ENCODE peak calls at places on chromosomes 11 and 22, in eight cellular contexts. B is substantia nigra; G is mesendoderm; Y is stimulated activated CD4-positive, alpha-beta T cell treated with anti-CD3 and anti-CD28 coated beads, Interleukin-1b, Interleukin-23, amount 100 ng/mL, for 48 hours; R is EH; F is naive B cell; J is HT-29; K is colonic mucosa. P is an unnamed sample.

GRCh38 chr11:128407962-128408361 is 179.4 kb downstream of the ETS1 start:
- DNase-seq in B (no peak), J (no peak), F (no peak), R (peak; percentile 98), K (no peak), G (peak; percentile 41), Y (no peak), P (no peak)

GRCh38 chr22:49761836-49762235 is 65.8 kb downstream of the BRD1 start:
- DNase-seq in G (no peak), R (no peak), B (no peak), J (no peak), K (no peak), F (no peak), Y (no peak), P (no peak)

GRCh38 chr11:63491614-63492372 is 826 bp upstream of the PLAAT5 start:
- DNase-seq in F (no peak), G (peak; percentile 68), Y (no peak), K (no peak), J (peak; percentile 33), R (no peak), B (no peak), P (no peak)

GRCh38 chr11:121293276-121293569 is 652 bp downstream of the SC5D start:
- DNase-seq in G (no peak), F (no peak), J (no peak), B (no peak), Y (no peak), R (peak; percentile 50), K (no peak), P (no peak)

GRCh38 chr11:117414724-117415123 is 87.1 kb downstream of the CEP164 start:
- DNase-seq in Y (no peak), F (no peak), J (no peak), G (no peak), R (no peak), K (no peak), B (no peak), P (no peak)

GRCh38 chr11:113181094-113181493 is 133.3 kb upstream of the TTC12 start:
- DNase-seq in R (no peak), Y (no peak), J (no peak), B (no peak), G (no peak), F (no peak), K (no peak), P (no peak)

GRCh38 chr22:50544078-50544745 is 1.5 kb upstream of the KLHDC7B start:
- DNase-seq in R (peak; percentile 69), F (peak; percentile 80), G (peak; percentile 85), Y (peak; percentile 85), J (peak; percentile 60), B (no peak), K (peak; percentile 90), P (no peak)

GRCh38 chr22:37657590-37658132 is 862 bp upstream of the PDXP start:
- DNase-seq in J (no peak), F (no peak), K (no peak), R (peak; percentile 43), G (no peak), Y (no peak), B (no peak), P (no peak)

GRCh38 chr22:46352691-46353386 is 17.3 kb downstream of the TRMU start:
- DNase-seq in G (peak; percentile 37), J (peak; percentile 81), Y (no peak), F (no peak), K (no peak), B (no peak), R (peak; percentile 21), P (no peak)

GRCh38 chr11:299081-299891 is at the start of gene IFITM5:
- DNase-seq in K (no peak), G (no peak), B (no peak), R (no peak), F (no peak), Y (no peak), J (no peak), P (no peak)

GRCh38 chr11:86138958-86139357 is 70.1 kb upstream of the PICALM start:
- DNase-seq in R (peak; percentile 51), B (no peak), J (no peak), K (no peak), Y (peak; percentile 19), G (no peak), F (no peak), P (no peak)

GRCh38 chr11:125987066-125987641 is 41.3 kb downstream of the VSIG10L2 start:
- DNase-seq in B (no peak), R (no peak), J (no peak), Y (no peak), G (no peak), K (no peak), F (no peak), P (no peak)

GRCh38 chr11:122833133-122833470 is 5.2 kb upstream of the CRTAM start:
- DNase-seq in G (peak; percentile 63), Y (no peak), F (no peak), B (no peak), K (no peak), R (no peak), J (no peak), P (no peak)

GRCh38 chr11:36354221-36355003 is 58.3 kb downstream of the PRR5L start:
- DNase-seq in K (peak; percentile 8), R (peak; percentile 97), J (no peak), Y (no peak), F (no peak), B (no peak), G (peak; percentile 34), P (no peak)

GRCh38 chr11:34168642-34169051 is 63.2 kb downstream of the NAT10 start:
- DNase-seq in G (no peak), K (no peak), B (no peak), J (no peak), F (no peak), Y (no peak), R (peak; percentile 20), P (no peak)

GRCh38 chr11:45083544-45084087 is 62.8 kb upstream of the PRDM11 start:
- DNase-seq in F (no peak), Y (no peak), R (no peak), J (peak; percentile 39), G (peak; percentile 84), K (peak; percentile 40), B (no peak), P (peak; percentile 84)